ENCODE peak calls at places on chromosome 11, in eight cellular contexts. D is substantia nigra; M is keratinocyte; F is mesendoderm; Y is neural progenitor cell; U is RWPE1; R is brain microvascular endothelial cell; B is CD8-positive, alpha-beta memory T cell. W is an unnamed sample.

GRCh38 chr11:115330693-115331482 is 173.3 kb downstream of the CADM1 start:
- DNase-seq in F (no peak), Y (peak), B (no peak), R (no peak), D (no peak), U (no peak), M (no peak), W (no peak)

GRCh38 chr11:26901162-26901561 is 92.8 kb upstream of the FIBIN start:
- DNase-seq in F (no peak), D (no peak), U (no peak), M (no peak), R (no peak), Y (no peak), B (no peak), W (no peak)

GRCh38 chr11:116037851-116038250 is 533.6 kb upstream of the CADM1 start:
- DNase-seq in B (no peak), U (no peak), F (no peak), Y (no peak), M (no peak), R (no peak), D (no peak), W (no peak)

GRCh38 chr11:121435796-121436511 is 16.2 kb upstream of the SORL1 start:
- DNase-seq in Y (peak), D (no peak), R (no peak), B (no peak), F (peak), M (no peak), U (no peak), W (no peak)

GRCh38 chr11:103164093-103164796 is 55.0 kb downstream of the DYNC2H1 start:
- DNase-seq in F (no peak), B (no peak), U (no peak), M (no peak), R (no peak), Y (no peak), D (no peak), W (no peak)

GRCh38 chr11:10287766-10288165 is 6.3 kb downstream of the SBF2 start:
- DNase-seq in D (no peak), R (no peak), F (no peak), M (no peak), Y (no peak), U (no peak), B (no peak), W (no peak)

GRCh38 chr11:125923633-125924032 is 19.3 kb downstream of the DDX25 start:
- DNase-seq in U (no peak), Y (no peak), D (no peak), B (no peak), R (no peak), F (no peak), M (no peak), W (no peak)

GRCh38 chr11:61764606-61765260 is 12.3 kb downstream of the MYRF start:
- DNase-seq in F (no peak), U (no peak), B (no peak), Y (no peak), M (no peak), D (no peak), R (no peak), W (peak)

GRCh38 chr11:31702966-31703365 is 108.2 kb downstream of the PAX6 start:
- DNase-seq in F (peak), Y (no peak), R (peak), B (no peak), U (no peak), D (no peak), M (no peak), W (no peak)

GRCh38 chr11:2194877-2195755 is 23.5 kb upstream of the TH start:
- DNase-seq in F (peak), Y (peak), U (no peak), R (peak), B (peak), M (no peak), D (no peak), W (no peak)

GRCh38 chr11:4125141-4125540 is 30.5 kb downstream of the RRM1 start:
- DNase-seq in F (no peak), D (no peak), M (peak), U (peak), Y (no peak), B (no peak), R (peak), W (no peak)

GRCh38 chr11:69860796-69861445 is 41.7 kb upstream of the FGF3 start:
- DNase-seq in Y (no peak), R (no peak), D (no peak), F (no peak), U (no peak), B (no peak), M (no peak), W (no peak)

GRCh38 chr11:128733440-128734115 is 39.7 kb downstream of the FLI1 start:
- DNase-seq in M (no peak), R (peak), U (no peak), D (no peak), B (no peak), F (peak), Y (peak), W (no peak)
- H3K27ac ChIP-seq in M (no peak), R (peak), U (no peak), D (no peak), B (no peak), F (no peak), Y (no peak), W (no peak)

GRCh38 chr11:75428301-75428724 is 4.7 kb downstream of the KLHL35 start:
- DNase-seq in U (peak), D (peak), M (no peak), B (peak), F (peak), R (peak), Y (peak), W (peak)
- H3K27ac ChIP-seq in U (no peak), D (no peak), M (no peak), B (no peak), F (no peak), R (no peak), Y (no peak), W (no peak)

GRCh38 chr11:829946-830294 is 2.2 kb downstream of the CRACR2B start:
- DNase-seq in B (no peak), F (peak), R (no peak), Y (no peak), D (no peak), M (no peak), U (no peak), W (no peak)

GRCh38 chr11:827146-827860 is 416 bp upstream of the CRACR2B start:
- DNase-seq in F (peak), Y (peak), R (no peak), D (no peak), U (no peak), B (no peak), M (no peak), W (no peak)

GRCh38 chr11:827861-828167 is at the start of gene CRACR2B:
- DNase-seq in D (no peak), U (no peak), F (no peak), B (no peak), Y (no peak), M (no peak), R (no peak), W (no peak)

GRCh38 chr11:829116-829945 is 1.6 kb downstream of the CRACR2B start:
- DNase-seq in Y (peak), M (no peak), B (no peak), U (no peak), R (no peak), F (peak), D (no peak), W (no peak)

GRCh38 chr11:828501-829115 is 889 bp downstream of the CRACR2B start:
- DNase-seq in B (no peak), U (no peak), Y (peak), F (no peak), D (no peak), M (no peak), R (no peak), W (no peak)
- H3K27ac ChIP-seq in B (no peak), U (no peak), Y (no peak), F (no peak), D (no peak), M (no peak), R (no peak), W (peak)

DNA sequence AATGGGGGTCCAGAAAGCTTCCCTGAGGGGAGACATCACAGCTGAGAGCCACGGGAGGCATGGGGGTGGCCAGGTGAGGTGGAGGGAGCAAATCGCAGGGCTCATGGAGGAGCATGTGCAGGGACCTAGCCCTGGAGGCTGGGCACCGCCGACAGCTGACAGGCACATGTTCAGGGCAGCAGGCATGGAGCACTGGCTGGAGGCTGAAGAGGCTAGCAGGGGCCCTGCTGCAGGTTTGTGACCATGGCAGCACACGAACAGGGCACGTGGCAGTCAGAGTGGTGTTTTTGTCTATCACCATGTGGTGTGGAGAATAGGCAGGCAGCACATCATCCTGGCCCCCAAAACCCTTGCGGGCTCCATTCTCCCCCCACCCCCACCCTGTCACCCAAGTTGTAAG is 10.1 kb upstream of the CDC42EP2 start:
- DNase-seq in F (no peak), M (no peak), U (no peak), D (no peak), R (no peak), Y (no peak), B (no peak), W (no peak)
- H3K27ac ChIP-seq in F (no peak), M (no peak), U (peak), D (peak), R (no peak), Y (no peak), B (no peak), W (no peak)

DNA sequence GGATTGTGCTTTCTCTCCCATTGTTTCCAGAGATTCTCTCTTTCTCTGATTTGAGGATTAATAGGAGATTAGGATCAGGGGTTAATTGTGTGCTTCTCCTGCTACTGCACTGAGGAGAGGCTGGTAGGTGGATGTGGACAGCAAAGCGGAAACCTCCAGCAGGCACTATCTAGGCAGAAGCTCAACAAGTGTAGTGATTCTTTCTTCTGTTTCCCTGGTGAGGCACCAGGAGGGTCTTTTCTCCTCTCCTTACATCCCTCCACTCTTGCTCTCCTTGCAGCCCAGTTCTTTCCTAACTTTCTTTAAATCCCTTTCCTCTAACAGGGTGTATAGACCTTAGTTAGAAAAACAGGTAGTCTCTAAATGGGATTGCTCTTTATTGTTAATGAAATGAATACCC is 1.9 kb upstream of the ZBTB16 start:
- DNase-seq in M (no peak), Y (peak), F (no peak), B (no peak), U (no peak), D (no peak), R (no peak), W (no peak)
- H3K27ac ChIP-seq in M (no peak), Y (peak), F (no peak), B (no peak), U (no peak), D (no peak), R (no peak), W (peak)

W was measured in heart left ventricle.